ENCODE peak calls at places on chromosomes 6 and 20, in nine cellular contexts. B is tibial nerve, Q is uterus, X is left lung, N is fibroblast of lung, M is ovary, Y is IMR-90, K is neural progenitor cell, G is PC-9. V is an unnamed sample. For H3K9me3, the result is how much of the 10 kb centered on the place peaks cover.

GRCh38 chr20:39155996-39156395 is 193.9 kb downstream of the DHX35 start:
- DNase-seq in B (no peak), Q (no peak), X (no peak), N (no peak), M (no peak), Y (no peak), K (no peak), G (no peak), V (no peak)

GRCh38 chr6:81487489-81487888 is 265.0 kb downstream of the TENT5A start:
- DNase-seq in B (peak), Q (peak), X (no peak), N (peak), M (peak), Y (peak), K (no peak), G (no peak), V (no peak)

GRCh38 chr6:37732688-37733087 is 35.0 kb upstream of the MDGA1 start:
- DNase-seq in B (no peak), Q (no peak), X (no peak), N (no peak), M (no peak), Y (no peak), K (no peak), G (no peak), V (no peak)

GRCh38 chr20:9422335-9422734 is 92.1 kb upstream of the LAMP5 start:
- DNase-seq in B (no peak), Q (no peak), X (no peak), N (no peak), M (no peak), Y (peak), K (no peak), G (no peak), V (no peak)

GRCh38 chr6:168194732-168195565 is 115.9 kb upstream of the FRMD1 start:
- DNase-seq in B (no peak), Q (peak), X (peak), N (no peak), M (no peak), Y (no peak), K (no peak), G (no peak), V (no peak)

GRCh38 chr6:47278545-47278944 is 31.2 kb downstream of the TNFRSF21 start:
- DNase-seq in B (no peak), Q (no peak), X (no peak), N (peak), M (no peak), Y (peak), K (no peak), G (peak), V (no peak)

GRCh38 chr20:50921055-50921454 is 10.2 kb downstream of the ADNP start:
- DNase-seq in B (no peak), Q (no peak), X (no peak), N (peak), M (no peak), Y (no peak), K (no peak), G (no peak), V (no peak)

GRCh38 chr20:63735859-63736718 is at the start of gene LIME1:
- DNase-seq in B (no peak), Q (peak), X (peak), N (no peak), M (peak), Y (no peak), K (no peak), G (peak), V (peak)

GRCh38 chr20:43507150-43508080 is at the start of gene L3MBTL1:
- DNase-seq in B (no peak), Q (no peak), X (peak), N (peak), M (peak), Y (peak), K (peak), G (no peak), V (peak)

GRCh38 chr6:10256113-10256690 is 158.7 kb downstream of the TFAP2A start:
- DNase-seq in B (no peak), Q (no peak), X (no peak), N (no peak), M (no peak), Y (no peak), K (peak), G (no peak), V (no peak)

GRCh38 chr20:24676353-24676977 is 207.0 kb downstream of the SYNDIG1 start:
- DNase-seq in B (no peak), Q (no peak), X (peak), N (no peak), M (no peak), Y (no peak), K (no peak), G (no peak), V (no peak)

GRCh38 chr20:38228436-38228835 is 32.1 kb downstream of the KIAA1755 start:
- DNase-seq in B (no peak), Q (no peak), X (no peak), N (no peak), M (no peak), Y (no peak), K (no peak), G (peak), V (no peak)

GRCh38 chr20:32858189-32858588 is 534 bp upstream of the EFCAB8 start:
- DNase-seq in B (no peak), Q (no peak), X (no peak), N (peak), M (no peak), Y (no peak), K (no peak), G (no peak), V (no peak)

GRCh38 chr6:28400122-28400451 is 540 bp upstream of the ZSCAN12 start:
- DNase-seq in B (no peak), Q (no peak), X (no peak), N (no peak), M (no peak), Y (no peak), K (no peak), G (no peak), V (no peak)

GRCh38 chr6:140043357-140043756 is 668.9 kb upstream of the CITED2 start:
- DNase-seq in B (no peak), Q (peak), X (no peak), N (peak), M (no peak), Y (peak), K (no peak), G (peak), V (no peak)

GRCh38 chr6:149216459-149216858 is 101.1 kb upstream of the TAB2 start:
- DNase-seq in B (no peak), Q (no peak), X (no peak), N (no peak), M (no peak), Y (no peak), K (peak), G (no peak), V (no peak)

GRCh38 chr6:156389296-156389695 is 387.9 kb upstream of the ARID1B start:
- DNase-seq in B (no peak), Q (no peak), X (no peak), N (no peak), M (no peak), Y (no peak), K (no peak), G (no peak), V (no peak)

GRCh38 chr6:158817298-158818007 is 1.7 kb downstream of the EZR start:
- DNase-seq in B (no peak), Q (peak), X (no peak), N (peak), M (peak), Y (peak), K (peak), G (no peak), V (no peak)

GRCh38 chr6:71190809-71191208 is 97.8 kb upstream of the OGFRL1 start:
- DNase-seq in B (no peak), Q (no peak), X (no peak), N (peak), M (no peak), Y (peak), K (peak), G (no peak), V (no peak)

GRCh38 chr6:44411141-44411540 is 23.6 kb downstream of the CDC5L start:
- DNase-seq in B (no peak), Q (no peak), X (no peak), N (no peak), M (no peak), Y (peak), K (no peak), G (no peak), V (no peak)

GRCh38 chr6:75220365-75220764 is 14.5 kb upstream of the COL12A1 start:
- DNase-seq in B (no peak), Q (no peak), X (no peak), N (peak), M (no peak), Y (peak), K (no peak), G (no peak), V (no peak)

GRCh38 chr6:125432014-125432413 is 130.2 kb upstream of the HDDC2 start:
- DNase-seq in B (no peak), Q (no peak), X (no peak), N (no peak), M (no peak), Y (no peak), K (no peak), G (no peak), V (no peak)

GRCh38 chr6:148471624-148472494 is 129.2 kb downstream of the SASH1 start:
- DNase-seq in B (no peak), Q (no peak), X (no peak), N (peak), M (no peak), Y (peak), K (no peak), G (no peak), V (no peak)

GRCh38 chr6:167706313-167707109 is 120.2 kb upstream of the AFDN start:
- DNase-seq in B (no peak), Q (no peak), X (no peak), N (no peak), M (no peak), Y (no peak), K (no peak), G (no peak), V (no peak)

GRCh38 chr20:4043801-4044200 is 28.4 kb upstream of the RNF24 start:
- DNase-seq in B (no peak), Q (no peak), X (no peak), N (no peak), M (no peak), Y (no peak), K (no peak), G (no peak), V (no peak)

GRCh38 chr6:148550569-148550968 is 196.3 kb upstream of the UST start:
- DNase-seq in B (no peak), Q (no peak), X (no peak), N (peak), M (no peak), Y (no peak), K (no peak), G (no peak), V (no peak)

GRCh38 chr6:1497593-1498105 is 108.3 kb downstream of the FOXF2 start:
- DNase-seq in B (no peak), Q (no peak), X (no peak), N (no peak), M (peak), Y (no peak), K (peak), G (no peak), V (no peak)

GRCh38 chr6:73648166-73648565 is 5.6 kb downstream of the SLC17A5 start:
- DNase-seq in B (no peak), Q (no peak), X (no peak), N (no peak), M (no peak), Y (peak), K (no peak), G (no peak), V (no peak)

GRCh38 chr6:132598473-132598872 is 8.9 kb upstream of the TAAR5 start:
- DNase-seq in B (no peak), Q (no peak), X (no peak), N (no peak), M (no peak), Y (no peak), K (peak), G (peak), V (no peak)

GRCh38 chr6:158939255-158940170 is 60.5 kb downstream of the RSPH3 start:
- DNase-seq in B (no peak), Q (no peak), X (no peak), N (no peak), M (no peak), Y (no peak), K (peak), G (no peak), V (no peak)

GRCh38 chr6:169340395-169340794 is 86.7 kb upstream of the THBS2 start:
- DNase-seq in B (no peak), Q (no peak), X (no peak), N (no peak), M (no peak), Y (no peak), K (no peak), G (no peak), V (no peak)

GRCh38 chr6:88512951-88513350 is 346.8 kb upstream of the CNR1 start:
- DNase-seq in B (no peak), Q (no peak), X (no peak), N (no peak), M (no peak), Y (no peak), K (no peak), G (no peak), V (no peak)

GRCh38 chr6:161417712-161418457 is 144.0 kb upstream of the AGPAT4 start:
- DNase-seq in B (peak), Q (no peak), X (no peak), N (peak), M (peak), Y (peak), K (peak), G (no peak), V (peak)

GRCh38 chr6:27133281-27134227 is 113.9 kb upstream of the PRSS16 start:
- DNase-seq in B (no peak), Q (peak), X (peak), N (peak), M (no peak), Y (peak), K (peak), G (peak), V (peak)

GRCh38 chr6:135093578-135093977 is 39.0 kb upstream of the HBS1L start:
- DNase-seq in B (no peak), Q (no peak), X (no peak), N (no peak), M (no peak), Y (no peak), K (no peak), G (no peak), V (no peak)

GRCh38 chr6:40285535-40285934 is 301.6 kb downstream of the LRFN2 start:
- DNase-seq in B (no peak), Q (no peak), X (no peak), N (no peak), M (no peak), Y (no peak), K (no peak), G (no peak), V (no peak)

GRCh38 chr20:19288061-19288460 is 75.6 kb downstream of the SLC24A3 start:
- DNase-seq in B (no peak), Q (no peak), X (no peak), N (peak), M (no peak), Y (no peak), K (no peak), G (no peak), V (no peak)

GRCh38 chr20:47677314-47678129 is 107.8 kb downstream of the SULF2 start:
- DNase-seq in B (no peak), Q (peak), X (peak), N (peak), M (peak), Y (peak), K (peak), G (no peak), V (no peak)

GRCh38 chr6:41257369-41258195 is 28.9 kb downstream of the TREM1 start:
- DNase-seq in B (no peak), Q (peak), X (no peak), N (peak), M (peak), Y (peak), K (no peak), G (no peak), V (no peak)

GRCh38 chr6:166516256-166516655 is 70.2 kb downstream of the RAMACL start:
- DNase-seq in B (no peak), Q (no peak), X (no peak), N (peak), M (no peak), Y (peak), K (peak), G (no peak), V (no peak)

GRCh38 chr6:166515072-166515810 is 71.2 kb downstream of the RAMACL start:
- DNase-seq in B (no peak), Q (peak), X (no peak), N (peak), M (no peak), Y (peak), K (no peak), G (peak), V (peak)

GRCh38 chr6:166512567-166512966 is 73.9 kb downstream of the RAMACL start:
- DNase-seq in B (no peak), Q (no peak), X (no peak), N (no peak), M (no peak), Y (no peak), K (no peak), G (no peak), V (no peak)

GRCh38 chr6:166511316-166511715 is 75.2 kb downstream of the RAMACL start:
- DNase-seq in B (no peak), Q (no peak), X (no peak), N (no peak), M (no peak), Y (no peak), K (no peak), G (no peak), V (no peak)

GRCh38 chr6:166514196-166514595 is 72.3 kb downstream of the RAMACL start:
- DNase-seq in B (no peak), Q (no peak), X (no peak), N (no peak), M (no peak), Y (peak), K (no peak), G (no peak), V (no peak)
- TF ChIP-seq CTCF in B (no peak), Q (no peak), X (no peak), N (no peak), M (no peak), Y (peak), K (no peak), G (peak), V (no peak)

DNA sequence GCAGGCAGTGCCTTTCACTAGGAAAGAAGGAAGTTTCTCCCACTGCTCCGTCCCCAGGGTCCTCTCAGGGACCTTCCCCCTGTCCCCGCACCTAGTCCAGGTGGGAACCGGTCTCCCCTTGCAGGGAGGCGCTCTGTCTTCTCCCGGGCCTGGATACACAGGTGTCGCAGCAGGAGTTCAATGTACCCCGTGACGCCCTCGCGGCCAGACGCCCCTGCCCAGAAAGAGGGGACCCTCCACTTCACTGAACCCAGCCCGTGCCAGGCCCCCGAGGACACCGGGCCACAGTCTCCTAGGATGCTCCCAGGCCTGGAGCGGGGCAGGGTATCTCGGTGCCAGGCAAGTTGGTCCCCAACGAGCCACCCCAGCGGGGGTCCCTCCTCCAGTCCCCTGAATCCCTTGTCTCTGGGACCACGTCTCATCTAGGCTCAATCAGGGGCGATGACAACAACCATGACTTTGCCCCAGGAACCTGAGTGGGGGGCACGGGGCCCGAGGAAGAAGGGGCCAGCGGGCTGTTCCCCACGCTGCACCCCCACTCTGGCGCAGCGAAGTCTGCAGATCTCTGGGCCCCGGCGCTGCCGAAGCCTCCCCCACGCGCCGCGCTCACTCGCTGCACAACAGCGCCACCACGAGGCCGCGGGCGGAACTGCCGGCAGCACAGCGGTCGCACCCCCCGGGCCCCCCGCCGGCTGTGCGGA is 103.0 kb downstream of the EDN3 start:
- DNase-seq in B (no peak), Q (no peak), X (no peak), N (no peak), M (peak), Y (no peak), K (peak), G (no peak), V (peak)
- H3K4me3 ChIP-seq in B (no peak), Q (no peak), X (no peak), N (no peak), M (no peak), Y (no peak), K (peak), G (no peak), V (peak)

GRCh38 chr20:49549806-49550551 is 18.0 kb downstream of the PTGIS start:
- DNase-seq in B (no peak), Q (no peak), X (no peak), N (no peak), M (no peak), Y (no peak), K (no peak), G (no peak), V (no peak)
- H3K9me3 ChIP-seq in B (under half), Q (under half), X (under half), N (under half), M (under half), Y (under half), K (under half), G (under half), V (under half)

DNA sequence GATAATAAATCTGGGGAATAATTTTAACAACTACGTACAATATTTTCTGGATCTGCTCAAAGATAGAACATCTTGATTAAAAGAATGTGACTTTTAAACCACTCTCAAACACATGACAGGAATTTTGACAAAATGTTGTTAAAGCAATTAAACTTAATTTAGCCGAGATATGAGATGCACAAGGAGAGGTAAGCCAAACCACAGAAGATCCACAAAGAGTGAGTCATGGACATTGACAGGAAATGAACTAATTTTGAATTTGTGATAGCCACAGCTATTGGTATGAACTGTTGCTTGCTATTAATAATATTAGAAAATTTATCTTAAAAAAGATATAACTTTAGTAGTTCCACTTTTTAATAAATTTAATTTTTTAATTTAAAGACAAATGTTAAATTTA is 27.8 kb upstream of the VGLL2 start:
- DNase-seq in B (no peak), Q (no peak), X (no peak), N (no peak), M (no peak), Y (no peak), K (no peak), G (no peak), V (no peak)
- TF ChIP-seq CTCF in B (no peak), Q (no peak), X (no peak), N (no peak), M (no peak), Y (no peak), K (no peak), G (no peak), V (no peak)

V was measured in psoas muscle.